ENCODE peak calls at places on chromosome 19, in six cellular contexts. U is IMR-90, C is small intestine, S is ascending aorta, P is A549, I is lung. G is an unnamed sample.

GRCh38 chr19:49506575-49507105 is 5.8 kb upstream of the FCGRT start:
- DNase-seq in P (peak), U (no peak), S (no peak), I (peak), C (peak), G (no peak)

GRCh38 chr19:17952041-17952976 is 14.6 kb upstream of the KCNN1 start:
- DNase-seq in P (no peak), C (no peak), I (no peak), U (no peak), S (no peak), G (no peak)

GRCh38 chr19:6417713-6418561 is 6.7 kb downstream of the KHSRP start:
- DNase-seq in C (no peak), I (no peak), U (peak), P (no peak), S (no peak), G (no peak)

GRCh38 chr19:47507924-47508553 is 6.8 kb downstream of the NAPA start:
- DNase-seq in S (no peak), C (no peak), U (no peak), I (no peak), P (no peak), G (no peak)

GRCh38 chr19:48991823-48992570 is 1.1 kb downstream of the GYS1 start:
- DNase-seq in S (no peak), I (peak), U (peak), P (peak), C (peak), G (peak)

GRCh38 chr19:37218592-37218935 is 550 bp downstream of the ZNF383 start:
- DNase-seq in I (no peak), U (peak), S (no peak), C (no peak), P (no peak), G (no peak)

GRCh38 chr19:27741236-27741635 is 1471.7 kb downstream of the UQCRFS1 start:
- DNase-seq in S (no peak), I (peak), P (no peak), U (no peak), C (no peak), G (no peak)

GRCh38 chr19:33040994-33041827 is 23.5 kb downstream of the RHPN2 start:
- DNase-seq in U (no peak), I (no peak), P (peak), S (no peak), C (peak), G (peak)

GRCh38 chr19:43471091-43471490 is 5.7 kb upstream of the LYPD3 start:
- DNase-seq in S (no peak), C (no peak), I (no peak), U (no peak), P (no peak), G (peak)

GRCh38 chr19:51689751-51690358 is 3.3 kb upstream of the SPACA6 start:
- DNase-seq in S (no peak), U (no peak), C (no peak), I (peak), P (peak), G (no peak)

GRCh38 chr19:55259540-55260210 is 858 bp upstream of the PPP6R1 start:
- DNase-seq in S (no peak), U (no peak), P (no peak), C (no peak), I (no peak), G (no peak)

GRCh38 chr19:53947624-53948023 is 15.1 kb upstream of the CACNG8 start:
- DNase-seq in C (no peak), U (no peak), I (no peak), P (peak), S (no peak), G (no peak)

GRCh38 chr19:5743640-5744039 is 23.2 kb downstream of the CATSPERD start:
- DNase-seq in I (no peak), S (no peak), U (no peak), P (no peak), C (no peak), G (no peak)

GRCh38 chr19:3653865-3654513 is 27.4 kb upstream of the CACTIN start:
- DNase-seq in U (no peak), I (no peak), P (no peak), S (no peak), C (no peak), G (no peak)

GRCh38 chr19:6273701-6274601 is 5.8 kb downstream of the MLLT1 start:
- DNase-seq in S (peak), I (peak), U (peak), C (no peak), P (no peak), G (peak)

GRCh38 chr19:21127001-21127400 is 14.8 kb upstream of the ZNF431 start:
- DNase-seq in C (no peak), P (no peak), U (no peak), I (no peak), S (no peak), G (no peak)

GRCh38 chr19:37914908-37915307 is 7.9 kb downstream of the SIPA1L3 start:
- DNase-seq in P (no peak), I (no peak), C (no peak), S (no peak), U (no peak), G (no peak)

GRCh38 chr19:55179570-55180484 is at the start of gene SYT5:
- DNase-seq in I (no peak), C (peak), S (no peak), U (no peak), P (peak), G (no peak)

GRCh38 chr19:5447700-5448311 is 7.4 kb upstream of the ZNRF4 start:
- DNase-seq in U (no peak), C (no peak), P (no peak), I (no peak), S (no peak), G (no peak)

GRCh38 chr19:17530586-17530985 is 19.1 kb downstream of the PGLS start:
- DNase-seq in P (no peak), S (no peak), C (no peak), I (no peak), U (no peak), G (no peak)

GRCh38 chr19:35657904-35658700 is 8.2 kb upstream of the UPK1A start:
- DNase-seq in P (peak), U (no peak), I (no peak), C (no peak), S (no peak), G (no peak)

GRCh38 chr19:50252111-50252886 is 48.9 kb downstream of the MYH14 start:
- DNase-seq in U (no peak), P (no peak), S (no peak), C (no peak), I (no peak), G (no peak)

GRCh38 chr19:35963514-35963913 is 27.3 kb downstream of the LRFN3 start:
- DNase-seq in I (no peak), P (peak), C (peak), U (peak), S (no peak), G (no peak)

GRCh38 chr19:47123406-47123805 is 7.2 kb upstream of the SAE1 start:
- DNase-seq in I (no peak), C (no peak), P (no peak), U (no peak), S (no peak), G (no peak)

GRCh38 chr19:19205416-19206410 is 2.5 kb upstream of the NR2C2AP start:
- DNase-seq in U (no peak), P (no peak), S (no peak), C (no peak), I (no peak), G (no peak)

GRCh38 chr19:39676004-39676403 is 20.3 kb downstream of the LGALS16 start:
- DNase-seq in I (no peak), U (no peak), P (no peak), S (no peak), C (no peak), G (no peak)

GRCh38 chr19:22502766-22503165 is 80.6 kb upstream of the ZNF98 start:
- DNase-seq in U (no peak), I (no peak), C (no peak), S (no peak), P (no peak), G (no peak)

GRCh38 chr19:37905936-37906867 is at the start of gene WDR87:
- DNase-seq in I (peak), P (peak), S (no peak), U (no peak), C (peak), G (no peak)

GRCh38 chr19:5397804-5398692 is 57.2 kb upstream of the ZNRF4 start:
- DNase-seq in C (no peak), I (no peak), P (peak), U (no peak), S (no peak), G (no peak)

GRCh38 chr19:6378036-6378435 is 2.3 kb upstream of the PSPN start:
- DNase-seq in U (peak), S (no peak), C (no peak), P (no peak), I (no peak), G (no peak)

GRCh38 chr19:45162464-45163143 is 1.8 kb upstream of the NKPD1 start:
- DNase-seq in P (no peak), C (no peak), U (no peak), S (no peak), I (no peak), G (no peak)

GRCh38 chr19:57708641-57709354 is at the start of gene ZNF154:
- DNase-seq in P (no peak), C (peak), I (peak), U (peak), S (no peak), G (no peak)

GRCh38 chr19:47390533-47391488 is 28.5 kb downstream of the MEIS3 start:
- DNase-seq in U (no peak), S (no peak), C (no peak), I (no peak), P (no peak), G (no peak)

GRCh38 chr19:39936020-39936419 is 1.6 kb upstream of the FCGBP start:
- DNase-seq in C (peak), P (no peak), U (no peak), S (no peak), I (no peak), G (no peak)

GRCh38 chr19:11140896-11141295 is 14.7 kb downstream of the SPC24 start:
- DNase-seq in C (no peak), U (no peak), I (no peak), S (no peak), P (no peak), G (no peak)

GRCh38 chr19:11141937-11142527 is 13.6 kb downstream of the SPC24 start:
- DNase-seq in P (no peak), C (no peak), S (no peak), I (no peak), U (no peak), G (no peak)

GRCh38 chr19:11138659-11139526 is 16.7 kb downstream of the SPC24 start:
- DNase-seq in C (no peak), I (peak), P (peak), S (peak), U (peak), G (no peak)

GRCh38 chr19:11136400-11137101 is 19.0 kb downstream of the SPC24 start:
- DNase-seq in P (no peak), U (no peak), I (no peak), S (no peak), C (no peak), G (no peak)

GRCh38 chr19:11137542-11138384 is 17.8 kb downstream of the SPC24 start:
- DNase-seq in U (peak), P (peak), I (peak), S (peak), C (peak), G (no peak)
- H3K27ac ChIP-seq in U (peak), P (peak), I (peak), S (peak), C (peak), G (peak)

DNA sequence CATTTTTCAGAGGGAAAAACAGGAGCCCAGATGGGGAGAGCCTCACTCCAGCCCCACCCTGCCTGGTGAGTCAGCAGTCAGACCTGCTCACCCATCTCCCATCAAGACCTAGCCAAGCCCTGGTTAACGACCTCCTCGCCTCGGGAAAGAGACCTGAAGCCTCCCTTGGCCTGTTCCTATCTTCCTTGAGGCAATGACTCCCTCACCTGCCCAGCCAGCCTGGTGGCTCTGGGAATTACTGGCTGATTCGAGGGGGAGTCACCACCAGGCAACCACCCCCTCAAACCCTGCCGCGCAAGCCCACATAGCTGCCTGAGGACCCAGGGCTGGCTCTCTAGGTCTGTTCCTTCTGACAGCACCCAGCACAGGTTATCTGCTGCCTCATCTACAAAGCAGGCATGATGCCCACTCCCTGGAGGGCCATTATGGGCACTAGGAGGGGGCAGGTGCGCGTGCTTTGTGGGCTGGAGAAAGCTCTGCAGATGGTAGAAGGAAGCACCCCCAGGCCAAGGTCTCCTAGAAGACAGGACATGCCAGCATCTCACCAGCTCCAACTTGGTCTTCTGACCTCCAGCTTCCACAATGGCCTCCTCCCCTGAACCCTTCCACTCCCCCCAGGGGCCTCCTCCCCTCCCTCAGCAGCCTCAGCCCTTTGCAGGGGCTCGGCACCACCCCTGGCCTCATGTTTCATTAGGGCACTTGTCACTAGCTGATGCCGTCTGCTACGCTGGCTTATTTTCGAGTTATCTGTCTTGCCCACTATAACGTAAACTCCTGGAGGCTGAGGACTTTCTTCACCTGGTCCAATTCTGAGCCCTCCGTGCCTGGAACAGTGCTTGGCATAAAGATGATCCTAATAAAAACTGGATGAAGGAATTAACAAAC is 10.4 kb downstream of the DEDD2 start:
- DNase-seq in S (no peak), P (peak), I (no peak), C (peak), U (peak), G (peak)
- H3K27ac ChIP-seq in S (no peak), P (peak), I (no peak), C (no peak), U (peak), G (peak)

GRCh38 chr19:10641248-10641647 is 12.9 kb upstream of the ILF3 start:
- DNase-seq in P (no peak), C (no peak), I (no peak), S (no peak), U (no peak), G (no peak)

GRCh38 chr19:10644351-10645007 is 9.7 kb upstream of the ILF3 start:
- DNase-seq in U (peak), S (peak), P (peak), C (peak), I (peak), G (no peak)

GRCh38 chr19:10643968-10644290 is 10.2 kb upstream of the ILF3 start:
- DNase-seq in S (no peak), U (no peak), C (no peak), P (no peak), I (no peak), G (no peak)

GRCh38 chr19:10643166-10643967 is 10.8 kb upstream of the ILF3 start:
- DNase-seq in C (peak), U (no peak), S (no peak), I (no peak), P (no peak), G (no peak)

GRCh38 chr19:10642473-10642872 is 11.7 kb upstream of the ILF3 start:
- DNase-seq in I (no peak), U (no peak), P (no peak), C (no peak), S (no peak), G (no peak)
- H3K27ac ChIP-seq in I (no peak), U (no peak), P (no peak), C (no peak), S (no peak), G (no peak)

DNA sequence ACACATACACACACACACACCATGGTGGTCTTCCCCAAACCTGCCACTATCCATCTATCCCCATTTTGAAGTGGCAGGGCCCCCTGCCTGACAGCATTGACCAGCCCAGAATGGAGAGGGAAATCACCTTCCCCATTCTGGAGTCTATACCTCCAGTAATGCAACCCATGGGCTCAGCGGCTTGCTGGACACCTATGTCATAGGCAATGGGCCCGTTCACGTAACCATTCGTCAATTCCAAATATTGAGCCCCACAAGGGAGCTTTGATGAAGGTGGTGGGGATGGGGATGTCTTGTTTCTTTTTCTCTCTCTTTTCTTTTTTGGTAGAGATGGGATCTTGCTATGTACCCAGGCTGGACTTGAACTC is 63.1 kb downstream of the AP1M1 start:
- DNase-seq in I (no peak), S (no peak), P (no peak), C (no peak), U (no peak), G (no peak)
- H3K27ac ChIP-seq in I (no peak), S (no peak), P (no peak), C (no peak), U (no peak), G (no peak)

DNA sequence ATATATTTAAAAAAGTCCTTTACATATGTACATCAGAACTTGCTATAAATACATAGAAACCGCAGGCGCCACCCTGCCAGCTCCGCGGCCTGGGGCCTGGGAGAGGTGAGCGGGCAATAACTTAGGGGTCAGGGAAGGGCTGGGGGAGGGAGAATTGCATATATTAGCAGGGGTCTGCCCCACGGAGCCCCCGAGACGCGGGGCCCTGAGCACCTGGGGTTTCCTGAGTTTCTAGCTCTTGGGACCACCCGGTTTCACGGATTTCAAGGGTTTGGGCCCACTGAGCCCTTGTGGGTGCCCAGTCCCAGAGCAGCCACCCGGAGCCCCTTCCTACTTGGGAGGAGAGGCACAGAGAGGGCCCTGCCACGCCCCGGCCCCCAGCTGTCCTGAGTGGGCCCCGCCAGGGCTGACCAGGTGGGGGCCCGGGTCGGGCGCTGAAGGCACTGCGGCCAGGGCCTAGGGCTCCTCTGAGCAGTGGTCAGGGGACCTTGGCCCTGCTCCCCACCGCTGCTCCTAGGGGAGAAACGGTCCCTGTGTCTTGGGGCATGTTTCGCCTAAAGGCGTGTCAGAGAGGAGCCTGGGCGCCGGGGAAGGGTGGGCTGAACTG is 4.0 kb downstream of the GPX4 start:
- DNase-seq in U (no peak), S (no peak), I (no peak), P (no peak), C (no peak), G (no peak)
- H3K27ac ChIP-seq in U (no peak), S (no peak), I (no peak), P (peak), C (no peak), G (peak)

DNA sequence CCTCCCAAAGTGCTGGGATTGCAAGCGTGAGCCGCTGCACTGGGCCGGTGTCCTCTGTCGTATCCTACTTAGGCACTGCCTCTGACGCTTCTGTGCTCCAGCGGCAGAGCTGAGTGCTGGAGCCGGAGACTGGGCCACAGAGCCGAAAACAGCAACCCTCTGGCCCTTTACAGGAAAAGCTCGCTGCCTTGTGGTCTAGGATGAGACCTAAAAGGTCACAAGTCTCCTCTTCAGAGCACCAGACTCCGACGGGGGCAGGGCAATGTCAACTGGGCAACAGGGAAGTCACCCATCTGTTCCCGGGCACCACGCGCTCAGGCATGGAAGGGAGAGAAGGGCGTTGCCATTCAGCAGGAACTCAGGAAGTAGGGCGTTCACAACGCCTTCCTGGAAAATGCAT is 91.7 kb downstream of the GADD45B start:
- DNase-seq in S (peak), C (peak), I (no peak), U (no peak), P (no peak), G (no peak)
- H3K27ac ChIP-seq in S (no peak), C (no peak), I (no peak), U (no peak), P (no peak), G (no peak)

DNA sequence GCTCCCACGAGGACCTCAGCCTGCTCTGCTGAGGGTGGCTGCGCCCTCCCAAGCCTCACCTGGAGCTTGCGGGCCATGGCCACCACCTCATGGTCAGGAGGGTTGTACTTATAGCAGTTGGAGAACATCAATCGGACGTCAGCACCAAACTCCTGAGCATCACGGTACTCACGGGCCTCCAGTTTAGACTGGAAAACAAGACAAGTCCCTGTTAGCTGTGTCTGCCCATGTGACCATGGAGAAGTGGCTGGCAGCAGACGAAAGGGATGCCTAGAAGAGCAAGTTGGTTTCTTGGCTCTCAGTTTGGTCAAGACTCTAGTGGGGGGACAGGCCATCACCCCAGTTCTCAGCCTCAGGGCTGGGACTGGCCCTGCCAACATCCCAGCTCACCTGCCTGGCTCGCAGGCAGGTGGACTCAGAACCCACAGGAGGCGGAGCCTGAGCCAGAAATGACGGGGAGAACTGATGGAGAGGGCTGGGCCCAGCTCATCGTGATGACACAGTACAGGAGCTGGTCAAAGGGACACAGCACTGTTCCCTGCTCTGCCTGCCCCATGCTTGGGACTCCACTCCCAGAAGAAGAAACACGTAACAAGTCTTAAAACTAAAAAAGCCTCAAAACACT is 31.2 kb upstream of the EPHX3 start:
- DNase-seq in P (no peak), U (no peak), S (no peak), C (no peak), I (no peak), G (no peak)
- H3K27ac ChIP-seq in P (peak), U (no peak), S (peak), C (no peak), I (no peak), G (no peak)

G was measured in epithelial cell of prostate.